ENCODE peak calls at places on chromosomes 7 and 10, in five cellular contexts. N is CD8-positive, alpha-beta T cell; O is SJSA1; X is transverse colon; S is psoas muscle. C is an unnamed sample.

GRCh38 chr10:62000037-62000603 is 98.6 kb downstream of the ARID5B start:
- DNase-seq in O (no peak), X (no peak), N (no peak), S (no peak), C (no peak)

GRCh38 chr10:14456870-14457266 is 126.1 kb upstream of the FRMD4A start:
- DNase-seq in N (no peak), O (no peak), S (no peak), X (no peak), C (no peak)

GRCh38 chr10:78535716-78536218 is 502.1 kb downstream of the RPS24 start:
- DNase-seq in N (no peak), S (no peak), X (peak; percentile 31), O (no peak), C (no peak)

GRCh38 chr10:15476337-15476736 is 105.2 kb upstream of the FAM171A1 start:
- DNase-seq in S (no peak), O (no peak), N (no peak), X (peak; percentile 26), C (no peak)

GRCh38 chr10:84267503-84268126 is 22.8 kb downstream of the RGR start:
- DNase-seq in O (peak; percentile 69), X (peak; percentile 74), N (peak; percentile 51), S (no peak), C (no peak)

GRCh38 chr10:132058111-132058745 is 7.5 kb upstream of the JAKMIP3 start:
- DNase-seq in S (no peak), N (no peak), X (no peak), O (no peak), C (no peak)

GRCh38 chr7:6496842-6497636 is 49.3 kb upstream of the DAGLB start:
- DNase-seq in S (no peak), N (no peak), X (no peak), O (no peak), C (no peak)

GRCh38 chr10:79022565-79023488 is 45.9 kb upstream of the ZMIZ1 start:
- DNase-seq in X (peak; percentile 28), O (no peak), N (no peak), S (peak; percentile 62), C (no peak)

GRCh38 chr7:39688611-39689485 is 65.5 kb downstream of the RALA start:
- DNase-seq in N (no peak), S (no peak), X (no peak), O (no peak), C (no peak)

GRCh38 chr7:27174077-27175004 is at the start of gene HOXA10:
- DNase-seq in X (peak; percentile 63), N (no peak), S (no peak), O (no peak), C (peak; percentile 84)

GRCh38 chr7:129757991-129758390 is 146.5 kb downstream of the NRF1 start:
- DNase-seq in S (no peak), X (no peak), O (no peak), N (no peak), C (no peak)
- H3K4me3 ChIP-seq in S (no peak overlapping the region), X (no peak overlapping the region), O (no peak overlapping the region), N (no peak overlapping the region), C (no peak overlapping the region)

DNA sequence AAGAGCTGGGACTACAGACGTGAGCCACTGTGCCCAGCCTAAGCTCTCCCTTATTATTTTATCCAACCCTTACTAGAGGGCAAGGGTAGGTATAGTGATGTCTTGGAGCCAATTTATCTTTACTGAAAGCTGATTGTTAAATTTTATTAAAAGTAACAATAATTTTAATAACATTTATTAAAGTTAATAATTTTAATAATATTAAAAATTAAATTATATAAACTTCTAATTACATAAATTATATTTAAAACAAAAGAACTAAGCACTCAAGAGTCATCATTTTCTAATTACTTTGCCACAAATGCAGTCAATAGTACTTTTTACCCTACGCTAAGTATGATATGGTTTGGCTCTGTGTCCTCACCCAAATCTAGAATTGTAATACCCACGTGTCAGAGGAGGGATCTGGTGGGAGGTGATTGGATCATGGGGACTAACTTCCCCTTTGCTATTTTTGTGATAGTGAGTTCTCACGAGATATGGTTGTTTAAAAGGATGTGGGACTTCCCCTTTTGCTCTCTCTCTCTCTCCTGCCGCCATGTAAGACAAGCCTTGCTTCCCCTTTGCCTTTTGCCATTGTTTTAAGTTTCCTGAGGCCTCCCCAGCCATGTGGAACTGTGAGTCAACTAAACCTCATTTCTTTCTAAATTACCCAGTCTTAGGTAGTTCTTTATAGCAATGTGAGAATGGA is 58.4 kb upstream of the ETV1 start:
- DNase-seq in N (no peak), O (no peak), X (no peak), S (no peak), C (no peak)
- H3K4me3 ChIP-seq in N (no peak overlapping the region), O (no peak overlapping the region), X (no peak overlapping the region), S (no peak overlapping the region), C (no peak overlapping the region)

GRCh38 chr7:18552311-18552916 is 56.9 kb downstream of the HDAC9 start:
- DNase-seq in X (no peak), S (no peak), N (no peak), O (no peak), C (no peak)
- H3K4me3 ChIP-seq in X (no peak overlapping the region), S (peak overlapping the region; percentile 29), N (no peak overlapping the region), O (no peak overlapping the region), C (no peak overlapping the region)

GRCh38 chr10:29007370-29007747 is 281.5 kb upstream of the LYZL1 start:
- DNase-seq in X (no peak), N (no peak), O (no peak), S (no peak), C (no peak)

GRCh38 chr10:29001801-29002200 is 287.1 kb upstream of the LYZL1 start:
- DNase-seq in O (no peak), N (no peak), S (no peak), X (no peak), C (no peak)

GRCh38 chr10:29009464-29009863 is 279.4 kb upstream of the LYZL1 start:
- DNase-seq in X (no peak), N (no peak), O (no peak), S (no peak), C (no peak)

GRCh38 chr10:29007748-29008610 is 280.9 kb upstream of the LYZL1 start:
- DNase-seq in O (no peak), X (no peak), N (no peak), S (no peak), C (no peak)

GRCh38 chr10:29005988-29006387 is 282.9 kb upstream of the LYZL1 start:
- DNase-seq in O (no peak), X (no peak), N (no peak), S (no peak), C (no peak)
- H3K4me3 ChIP-seq in O (no peak overlapping the region), X (no peak overlapping the region), N (no peak overlapping the region), S (no peak overlapping the region), C (no peak overlapping the region)

GRCh38 chr7:5231116-5231515 is 41.1 kb downstream of the WIPI2 start:
- DNase-seq in S (no peak), O (no peak), N (no peak), X (peak; percentile 21), C (peak; percentile 30)
- H3K4me3 ChIP-seq in S (no peak overlapping the region), O (no peak overlapping the region), N (no peak overlapping the region), X (no peak overlapping the region), C (no peak overlapping the region)

DNA sequence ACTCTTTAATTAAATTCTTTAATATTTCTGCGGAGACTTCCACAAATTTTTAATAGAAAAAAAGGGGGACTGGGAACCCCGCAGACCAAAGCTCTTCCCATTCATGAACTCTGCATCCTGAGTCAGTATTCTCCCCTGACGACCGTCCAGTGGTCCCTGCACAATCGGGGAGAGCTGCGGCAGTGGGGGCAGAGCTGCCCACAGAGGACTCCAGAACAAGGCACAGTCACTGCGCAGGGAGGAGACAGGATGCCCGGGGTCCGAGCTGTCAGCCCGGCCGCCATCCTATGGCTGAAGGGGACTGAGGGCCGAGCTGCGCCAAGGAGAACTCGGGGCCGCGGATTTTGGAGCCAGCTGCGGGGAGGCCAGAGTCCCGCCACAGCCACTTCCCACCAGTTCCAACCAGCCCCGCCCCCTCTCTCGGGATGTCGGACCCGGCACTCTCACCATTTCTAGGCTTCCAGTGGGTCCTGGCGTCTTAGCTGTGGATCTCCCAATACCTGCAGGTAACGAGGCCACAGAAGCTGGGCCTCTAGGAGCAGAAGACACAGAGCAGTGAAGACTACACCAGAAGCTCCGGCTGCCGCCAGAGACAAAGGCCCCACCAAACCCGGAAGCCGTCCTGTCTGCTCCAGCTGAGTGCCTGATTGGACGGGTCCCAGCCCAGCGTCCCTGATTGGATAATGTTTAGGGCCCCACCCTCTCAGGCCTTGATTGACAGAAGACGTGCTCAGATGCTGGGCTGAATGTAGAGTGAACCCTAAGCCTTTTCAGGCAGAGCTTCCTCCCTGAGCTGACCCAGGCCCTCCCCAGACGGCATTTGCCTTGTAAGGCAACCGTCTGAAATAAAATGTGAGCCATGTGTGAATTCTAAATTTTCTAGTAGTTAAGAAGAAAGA is at the start of gene ERV3-1:
- DNase-seq in S (peak; percentile 94), X (peak; percentile 95), O (peak; percentile 93), N (peak; percentile 88), C (peak; percentile 99)
- H3K4me3 ChIP-seq in S (peak within 1 kb of the TSS; percentile 87), X (peak within 1 kb of the TSS; percentile 76), O (peak within 1 kb of the TSS; percentile 59), N (peak within 1 kb of the TSS; percentile 87), C (peak within 1 kb of the TSS; percentile 76)

GRCh38 chr10:3805791-3806381 is 20.9 kb upstream of the KLF6 start:
- DNase-seq in X (peak; percentile 61), N (no peak), O (peak; percentile 86), S (no peak), C (no peak)

GRCh38 chr10:3806603-3807002 is 21.6 kb upstream of the KLF6 start:
- DNase-seq in O (peak; percentile 68), S (no peak), N (no peak), X (peak; percentile 83), C (no peak)

GRCh38 chr10:3803295-3803883 is 18.4 kb upstream of the KLF6 start:
- DNase-seq in S (no peak), O (no peak), N (no peak), X (no peak), C (peak; percentile 55)

GRCh38 chr10:3803884-3804741 is 19.1 kb upstream of the KLF6 start:
- DNase-seq in N (no peak), X (no peak), S (no peak), O (no peak), C (no peak)

DNA sequence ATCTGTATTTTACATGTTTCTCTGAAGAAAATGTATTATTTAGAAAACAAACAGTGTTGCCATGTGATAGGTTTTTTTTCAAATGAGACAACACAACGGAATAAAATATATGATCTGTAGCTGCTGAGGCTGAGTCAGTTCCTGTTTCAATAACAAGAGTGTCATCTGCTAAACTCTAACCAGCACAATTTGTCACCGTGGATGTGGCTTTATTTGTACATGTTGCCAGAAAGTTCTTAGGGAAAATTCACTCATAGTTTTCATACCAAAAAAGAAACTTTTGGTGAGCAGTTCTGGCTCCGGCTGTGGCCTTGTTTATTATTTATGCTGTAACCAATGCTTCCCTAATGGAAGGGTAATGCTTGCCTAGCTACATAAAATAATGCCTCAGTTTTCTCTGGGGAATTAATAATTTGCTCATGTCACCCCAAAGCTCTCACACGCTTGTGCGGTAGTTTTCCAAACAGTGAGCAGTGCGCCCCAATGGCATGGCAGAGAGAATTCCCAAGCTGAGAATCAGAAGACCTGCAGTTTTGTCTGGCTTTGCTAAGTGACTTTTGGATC is 20.3 kb upstream of the KLF6 start:
- DNase-seq in N (no peak), O (peak; percentile 69), S (no peak), X (no peak), C (no peak)
- H3K4me3 ChIP-seq in N (no peak overlapping the region), O (no peak overlapping the region), S (peak overlapping the region; percentile 35), X (peak overlapping the region; percentile 15), C (no peak overlapping the region)